ENCODE peak calls at places on chromosomes 3 and 15, in ten cellular contexts. J is lung microvascular endothelial cell; F is fibroblast of the conjunctiva; Q is GM12865; D is stimulated activated naive CD8-positive, alpha-beta T cell treated with anti-CD3 and anti-CD28 coated beads, Interleukin-15, Interleukin-2, amounts not matched to agents 100 U/mL and 50 U/mL, for 24 hours; O is CMK; P is A549; V is endothelial cell; K is substantia nigra; Y is stimulated activated CD4-positive, alpha-beta T cell treated with anti-CD3 and anti-CD28 coated beads, Interleukin-1b, Interleukin-23, amount 100 ng/mL, for 24 hours. N is an unnamed sample.

GRCh38 chr3:172622916-172623700 is 87.8 kb downstream of the NCEH1 start:
- DNase-seq in J (peak), F (no peak), Q (peak), D (peak), O (no peak), P (peak), V (peak), K (no peak), Y (peak), N (peak)

GRCh38 chr3:4722103-4722502 is 229.0 kb downstream of the ITPR1 start:
- DNase-seq in J (peak), F (no peak), Q (peak), D (peak), O (no peak), P (peak), V (no peak), K (no peak), Y (no peak), N (no peak)

GRCh38 chr3:49132437-49133225 is at the start of gene LAMB2:
- DNase-seq in J (peak), F (peak), Q (no peak), D (no peak), O (no peak), P (peak), V (peak), K (peak), Y (no peak), N (peak)

GRCh38 chr15:37289109-37289765 is 188.9 kb upstream of the MEIS2 start:
- DNase-seq in J (peak), F (no peak), Q (no peak), D (no peak), O (no peak), P (peak), V (peak), K (no peak), Y (no peak), N (no peak)

GRCh38 chr3:197174927-197175326 is 123.5 kb downstream of the DLG1 start:
- DNase-seq in J (no peak), F (no peak), Q (peak), D (no peak), O (no peak), P (no peak), V (no peak), K (no peak), Y (no peak), N (no peak)

GRCh38 chr15:58410353-58410752 is 21.4 kb upstream of the LIPC start:
- DNase-seq in J (no peak), F (no peak), Q (peak), D (peak), O (no peak), P (no peak), V (no peak), K (peak), Y (peak), N (no peak)

GRCh38 chr3:137768361-137769320 is 4.5 kb downstream of the SOX14 start:
- DNase-seq in J (no peak), F (no peak), Q (no peak), D (no peak), O (no peak), P (no peak), V (peak), K (no peak), Y (no peak), N (no peak)

GRCh38 chr15:75138016-75138999 is 63.4 kb upstream of the C15orf39 start:
- DNase-seq in J (no peak), F (no peak), Q (no peak), D (no peak), O (no peak), P (peak), V (no peak), K (no peak), Y (no peak), N (peak)

GRCh38 chr3:60552581-60552980 is 698.7 kb downstream of the FHIT start:
- DNase-seq in J (no peak), F (no peak), Q (no peak), D (no peak), O (no peak), P (no peak), V (no peak), K (no peak), Y (no peak), N (no peak)

GRCh38 chr3:45952456-45952855 is 9.2 kb downstream of the CXCR6 start:
- DNase-seq in J (no peak), F (no peak), Q (no peak), D (no peak), O (no peak), P (no peak), V (no peak), K (no peak), Y (no peak), N (no peak)

GRCh38 chr15:39756806-39757522 is 25.7 kb downstream of the FSIP1 start:
- DNase-seq in J (peak), F (peak), Q (peak), D (no peak), O (peak), P (peak), V (peak), K (no peak), Y (no peak), N (peak)

GRCh38 chr3:32820971-32821685 is 3.3 kb downstream of the TRIM71 start:
- DNase-seq in J (no peak), F (no peak), Q (no peak), D (no peak), O (no peak), P (no peak), V (no peak), K (no peak), Y (no peak), N (no peak)

GRCh38 chr3:189841474-189842205 is 210.5 kb downstream of the TP63 start:
- DNase-seq in J (no peak), F (no peak), Q (peak), D (no peak), O (no peak), P (peak), V (no peak), K (no peak), Y (no peak), N (no peak)

GRCh38 chr3:10983219-10983916 is 9.2 kb upstream of the SLC6A1 start:
- DNase-seq in J (peak), F (no peak), Q (peak), D (peak), O (no peak), P (peak), V (peak), K (peak), Y (no peak), N (peak)

GRCh38 chr3:75001330-75001729 is 386.9 kb upstream of the CNTN3 start:
- DNase-seq in J (no peak), F (peak), Q (no peak), D (no peak), O (no peak), P (peak), V (no peak), K (no peak), Y (no peak), N (no peak)

GRCh38 chr3:44125241-44125640 is 116.4 kb upstream of the TOPAZ1 start:
- DNase-seq in J (no peak), F (no peak), Q (no peak), D (no peak), O (no peak), P (no peak), V (no peak), K (no peak), Y (no peak), N (no peak)

GRCh38 chr15:66730168-66731014 is 28.4 kb downstream of the SMAD6 start:
- DNase-seq in J (peak), F (no peak), Q (no peak), D (no peak), O (no peak), P (peak), V (no peak), K (no peak), Y (no peak), N (no peak)

GRCh38 chr15:44811347-44811746 is 75.0 kb downstream of the TRIM69 start:
- DNase-seq in J (no peak), F (no peak), Q (no peak), D (no peak), O (no peak), P (peak), V (no peak), K (no peak), Y (no peak), N (no peak)

GRCh38 chr15:74954515-74954914 is 2.1 kb downstream of the RPP25 start:
- DNase-seq in J (peak), F (no peak), Q (no peak), D (peak), O (peak), P (no peak), V (peak), K (no peak), Y (no peak), N (peak)

GRCh38 chr3:85005947-85006346 is 47.2 kb downstream of the CADM2 start:
- DNase-seq in J (no peak), F (no peak), Q (no peak), D (no peak), O (no peak), P (peak), V (no peak), K (no peak), Y (no peak), N (no peak)

GRCh38 chr3:5250467-5251195 is 63.1 kb downstream of the EDEM1 start:
- DNase-seq in J (no peak), F (no peak), Q (no peak), D (no peak), O (no peak), P (peak), V (no peak), K (no peak), Y (no peak), N (no peak)

GRCh38 chr15:94586099-94586498 is 354.7 kb downstream of the MCTP2 start:
- DNase-seq in J (no peak), F (no peak), Q (no peak), D (no peak), O (no peak), P (no peak), V (no peak), K (no peak), Y (no peak), N (no peak)

GRCh38 chr15:29939404-29939803 is 117.1 kb upstream of the TJP1 start:
- DNase-seq in J (peak), F (no peak), Q (no peak), D (no peak), O (no peak), P (no peak), V (no peak), K (no peak), Y (no peak), N (no peak)

GRCh38 chr3:23886311-23886710 is 30.5 kb downstream of the NKIRAS1 start:
- DNase-seq in J (no peak), F (no peak), Q (no peak), D (no peak), O (no peak), P (no peak), V (no peak), K (no peak), Y (no peak), N (no peak)

GRCh38 chr15:86284630-86285029 is 205.0 kb downstream of the AGBL1 start:
- DNase-seq in J (no peak), F (no peak), Q (no peak), D (no peak), O (no peak), P (no peak), V (no peak), K (no peak), Y (no peak), N (no peak)

GRCh38 chr3:126152931-126153694 is 27.3 kb downstream of the ALDH1L1 start:
- DNase-seq in J (no peak), F (no peak), Q (no peak), D (no peak), O (no peak), P (no peak), V (no peak), K (no peak), Y (no peak), N (no peak)

GRCh38 chr3:115697263-115698053 is 74.1 kb downstream of the GAP43 start:
- DNase-seq in J (peak), F (no peak), Q (no peak), D (no peak), O (no peak), P (no peak), V (no peak), K (no peak), Y (no peak), N (no peak)

GRCh38 chr3:132822266-132822665 is 100.1 kb upstream of the NPHP3 start:
- DNase-seq in J (no peak), F (peak), Q (no peak), D (no peak), O (no peak), P (no peak), V (no peak), K (no peak), Y (no peak), N (no peak)

GRCh38 chr3:34260266-34260990 is 462.0 kb downstream of the PDCD6IP start:
- DNase-seq in J (peak), F (peak), Q (peak), D (peak), O (no peak), P (peak), V (peak), K (peak), Y (peak), N (peak)

GRCh38 chr3:68057637-68058320 is 403.4 kb upstream of the SUCLG2 start:
- DNase-seq in J (no peak), F (no peak), Q (no peak), D (peak), O (no peak), P (no peak), V (no peak), K (no peak), Y (peak), N (no peak)

GRCh38 chr15:25710184-25710583 is 152.9 kb downstream of the ATP10A start:
- DNase-seq in J (no peak), F (no peak), Q (peak), D (peak), O (no peak), P (peak), V (peak), K (peak), Y (peak), N (no peak)